ENCODE peak calls at places on chromosomes 2 and 18, in ten cellular contexts. H, M, R, Z, Y, G, C, V, W and T are unnamed samples.

GRCh38 chr2:190214434-190215194 is 105.0 kb downstream of the HIBCH start:
- DNase-seq in Z (no peak), R (no peak), M (no peak), G (no peak), H (no peak), V (no peak), W (peak), Y (no peak), C (no peak), T (no peak)

GRCh38 chr18:64330161-64330560 is 181.3 kb upstream of the LINC00305 start:
- DNase-seq in M (no peak), V (peak), G (peak), Z (no peak), C (peak), Y (no peak), H (no peak), W (peak), R (no peak), T (no peak)

GRCh38 chr2:186822323-186822722 is 26.6 kb downstream of the ZSWIM2 start:
- DNase-seq in M (no peak), G (no peak), Y (no peak), C (no peak), R (no peak), W (no peak), V (no peak), H (no peak), Z (no peak), T (no peak)

GRCh38 chr18:3872651-3873050 is 422.7 kb downstream of the TGIF1 start:
- DNase-seq in R (no peak), M (no peak), V (no peak), G (no peak), Z (no peak), C (no peak), Y (no peak), H (no peak), W (no peak), T (no peak)

GRCh38 chr2:233247744-233248143 is 3.7 kb upstream of the ATG16L1 start:
- DNase-seq in M (no peak), V (no peak), R (no peak), Y (no peak), W (peak), G (peak), C (no peak), Z (no peak), H (no peak), T (peak)

GRCh38 chr2:10278029-10278762 is 24.5 kb upstream of the HPCAL1 start:
- DNase-seq in C (no peak), V (no peak), R (no peak), M (peak), W (peak), Y (no peak), Z (peak), G (peak), H (no peak), T (no peak)

GRCh38 chr18:23196119-23197004 is 61.1 kb downstream of the CABLES1 start:
- DNase-seq in Y (no peak), M (no peak), H (no peak), R (no peak), G (no peak), C (peak), Z (no peak), W (no peak), V (no peak), T (no peak)

GRCh38 chr18:155688-156087 is 2.7 kb upstream of the USP14 start:
- DNase-seq in W (no peak), Z (no peak), G (no peak), V (no peak), R (no peak), M (no peak), Y (no peak), C (no peak), H (no peak), T (no peak)

GRCh38 chr2:52144588-52144987 is 1112.7 kb upstream of the NRXN1 start:
- DNase-seq in Y (no peak), W (no peak), R (no peak), G (no peak), C (no peak), M (no peak), H (no peak), Z (no peak), V (no peak), T (no peak)

GRCh38 chr2:201618744-201619654 is 24.3 kb downstream of the TMEM237 start:
- DNase-seq in C (peak), Z (peak), H (no peak), W (peak), Y (peak), M (no peak), R (no peak), G (no peak), V (no peak), T (no peak)

GRCh38 chr2:29747786-29748470 is 173.5 kb downstream of the ALK start:
- DNase-seq in M (no peak), W (peak), V (no peak), C (no peak), H (no peak), Z (no peak), G (peak), Y (no peak), R (no peak), T (no peak)

GRCh38 chr2:48320747-48321146 is 209.2 kb upstream of the STON1 start:
- DNase-seq in M (no peak), G (no peak), Y (no peak), H (no peak), V (no peak), C (no peak), W (peak), Z (no peak), R (no peak), T (no peak)

GRCh38 chr2:73081181-73081671 is 9.7 kb upstream of the SFXN5 start:
- DNase-seq in R (no peak), Z (no peak), M (no peak), G (no peak), C (peak), V (peak), H (no peak), Y (no peak), W (no peak), T (no peak)

GRCh38 chr18:7064346-7064745 is 53.3 kb downstream of the LAMA1 start:
- DNase-seq in Y (no peak), Z (no peak), W (peak), G (no peak), M (no peak), C (no peak), H (no peak), R (no peak), V (no peak), T (no peak)

GRCh38 chr2:156457523-156458228 is 21.5 kb downstream of the GPD2 start:
- DNase-seq in W (no peak), H (no peak), C (peak), Y (no peak), V (no peak), Z (no peak), G (no peak), M (no peak), R (no peak), T (no peak)